ENCODE peak calls at places on chromosomes 4 and X, in six cellular contexts. J, E, K, M, R and W are unnamed samples.
A peak's percentile ranks its signal among the peaks of the same experiment; 100 is the strongest.

GRCh38 chr4:83019794-83020497 is 9.3 kb upstream of the LIN54 start:
- DNase-seq in J (no peak), M (peak; percentile 33), R (no peak), K (no peak), E (no peak), W (no peak)

GRCh38 chrX:16222123-16222522 is 54.8 kb downstream of the MAGEB17 start:
- DNase-seq in E (no peak), R (peak; percentile 1), J (no peak), K (no peak), M (no peak), W (no peak)

GRCh38 chr4:142341286-142341685 is 504.8 kb downstream of the INPP4B start:
- DNase-seq in K (no peak), E (no peak), M (no peak), J (no peak), R (no peak), W (no peak)

GRCh38 chr4:94917146-94917545 is 159.4 kb downstream of the BMPR1B start:
- DNase-seq in E (no peak), K (no peak), J (no peak), M (no peak), R (no peak), W (no peak)

GRCh38 chrX:119573840-119574393 is 446 bp upstream of the UBE2A start:
- DNase-seq in R (no peak), J (peak; percentile 23), K (peak; percentile 8), M (peak; percentile 35), E (no peak), W (peak; percentile 18)

GRCh38 chr4:4424499-4425115 is 37.7 kb downstream of the NSG1 start:
- DNase-seq in M (no peak), J (no peak), K (no peak), E (no peak), R (no peak), W (no peak)

GRCh38 chr4:167168611-167169010 is 65.7 kb downstream of the SPOCK3 start:
- DNase-seq in R (no peak), K (peak; percentile 9), E (no peak), M (no peak), J (no peak), W (no peak)

GRCh38 chr4:172978848-172979247 is 189.8 kb upstream of the GALNT7 start:
- DNase-seq in J (no peak), R (no peak), M (no peak), K (no peak), E (no peak), W (no peak)

GRCh38 chr4:41258783-41259182 is 2.1 kb downstream of the UCHL1 start:
- DNase-seq in M (no peak), J (peak; percentile 63), E (no peak), K (peak; percentile 56), R (peak; percentile 1), W (peak; percentile 45)

GRCh38 chrX:153954618-153955450 is 10.4 kb upstream of the RENBP start:
- DNase-seq in R (no peak), K (no peak), E (no peak), M (no peak), J (no peak), W (no peak)